ENCODE peak calls at places on chromosomes 3 and 15, in nine cellular contexts. H is small intestine, D is sigmoid colon, L is heart left ventricle, Z is AG04450, G is DND-41, R is PC-3, W is suprapubic skin, A is tibial artery. B is an unnamed sample. For H3K27me3, the result is how much of the 10 kb centered on the place peaks cover.

GRCh38 chr3:134320749-134321148 is 53.5 kb downstream of the AMOTL2 start:
- DNase-seq in H (no peak), D (peak), L (no peak), Z (no peak), G (no peak), R (peak), W (peak), A (no peak), B (no peak)

GRCh38 chr3:102415553-102415952 is 19.3 kb upstream of the ZPLD1 start:
- DNase-seq in H (peak), D (no peak), L (no peak), Z (no peak), G (no peak), R (no peak), W (no peak), A (no peak), B (no peak)

GRCh38 chr3:15405448-15406050 is 21.8 kb downstream of the METTL6 start:
- DNase-seq in H (peak), D (no peak), L (no peak), Z (peak), G (peak), R (peak), W (no peak), A (no peak), B (no peak)

GRCh38 chr3:135905058-135905724 is 60.3 kb upstream of the PPP2R3A start:
- DNase-seq in H (no peak), D (no peak), L (no peak), Z (no peak), G (no peak), R (peak), W (no peak), A (no peak), B (no peak)

GRCh38 chr15:28977377-28978010 is 91.7 kb downstream of the APBA2 start:
- DNase-seq in H (no peak), D (no peak), L (peak), Z (peak), G (no peak), R (peak), W (no peak), A (no peak), B (no peak)

GRCh38 chr3:46276497-46277099 is 34.3 kb downstream of the CCR3 start:
- DNase-seq in H (peak), D (peak), L (peak), Z (no peak), G (peak), R (peak), W (peak), A (peak), B (peak)

GRCh38 chr15:57462391-57462790 is 86.1 kb downstream of the CGNL1 start:
- DNase-seq in H (no peak), D (no peak), L (no peak), Z (no peak), G (no peak), R (peak), W (no peak), A (no peak), B (no peak)

GRCh38 chr3:127443581-127444375 is 146.8 kb downstream of the TPRA1 start:
- DNase-seq in H (no peak), D (peak), L (no peak), Z (no peak), G (no peak), R (no peak), W (no peak), A (peak), B (peak)

GRCh38 chr3:154427685-154428291 is 2.2 kb downstream of the GPR149 start:
- DNase-seq in H (no peak), D (no peak), L (no peak), Z (no peak), G (no peak), R (no peak), W (no peak), A (no peak), B (no peak)

GRCh38 chr3:102205647-102206046 is 229.2 kb upstream of the ZPLD1 start:
- DNase-seq in H (no peak), D (peak), L (no peak), Z (no peak), G (no peak), R (no peak), W (no peak), A (peak), B (no peak)

GRCh38 chr3:128180446-128180845 is 27.2 kb downstream of the EEFSEC start:
- DNase-seq in H (no peak), D (no peak), L (no peak), Z (no peak), G (no peak), R (no peak), W (no peak), A (no peak), B (no peak)

GRCh38 chr15:65870889-65871533 is 1.7 kb downstream of the RAB11A start:
- DNase-seq in H (peak), D (no peak), L (no peak), Z (no peak), G (no peak), R (peak), W (no peak), A (no peak), B (no peak)

GRCh38 chr3:13540332-13540995 is 8.5 kb upstream of the FBLN2 start:
- DNase-seq in H (no peak), D (peak), L (peak), Z (no peak), G (no peak), R (no peak), W (no peak), A (peak), B (peak)

GRCh38 chr15:58536414-58536813 is 104.6 kb downstream of the LIPC start:
- DNase-seq in H (no peak), D (peak), L (no peak), Z (no peak), G (no peak), R (no peak), W (no peak), A (no peak), B (no peak)

GRCh38 chr3:100425321-100425720 is 24.0 kb downstream of the LNP1 start:
- DNase-seq in H (no peak), D (no peak), L (no peak), Z (no peak), G (no peak), R (peak), W (no peak), A (no peak), B (no peak)

GRCh38 chr3:169686874-169687273 is 23.4 kb upstream of the MECOM start:
- DNase-seq in H (peak), D (no peak), L (no peak), Z (no peak), G (no peak), R (no peak), W (no peak), A (no peak), B (no peak)

GRCh38 chr15:47331796-47332480 is 385.4 kb upstream of the SEMA6D start:
- DNase-seq in H (no peak), D (no peak), L (no peak), Z (peak), G (no peak), R (peak), W (no peak), A (no peak), B (no peak)

GRCh38 chr3:128425142-128425845 is 41.4 kb downstream of the DNAJB8 start:
- DNase-seq in H (no peak), D (no peak), L (no peak), Z (no peak), G (no peak), R (no peak), W (no peak), A (no peak), B (no peak)

GRCh38 chr15:95131071-95131683 is 899.8 kb downstream of the MCTP2 start:
- DNase-seq in H (no peak), D (no peak), L (peak), Z (no peak), G (no peak), R (no peak), W (no peak), A (no peak), B (no peak)

GRCh38 chr15:79065744-79066376 is 24.7 kb downstream of the RASGRF1 start:
- DNase-seq in H (no peak), D (peak), L (no peak), Z (no peak), G (no peak), R (no peak), W (no peak), A (no peak), B (no peak)

GRCh38 chr3:30035935-30036567 is 570.4 kb upstream of the TGFBR2 start:
- DNase-seq in H (no peak), D (no peak), L (no peak), Z (no peak), G (no peak), R (no peak), W (no peak), A (no peak), B (no peak)

GRCh38 chr3:159634414-159634813 is 354.2 kb upstream of the IL12A start:
- DNase-seq in H (no peak), D (no peak), L (no peak), Z (no peak), G (no peak), R (peak), W (no peak), A (no peak), B (no peak)

GRCh38 chr3:123151251-123151705 is 50.5 kb upstream of the SEC22A start:
- DNase-seq in H (no peak), D (no peak), L (no peak), Z (no peak), G (no peak), R (no peak), W (no peak), A (no peak), B (no peak)

GRCh38 chr3:148948913-148949657 is 42.3 kb upstream of the GYG1 start:
- DNase-seq in H (no peak), D (no peak), L (no peak), Z (no peak), G (no peak), R (no peak), W (no peak), A (no peak), B (no peak)

GRCh38 chr3:39440316-39440715 is 27.2 kb upstream of the MOBP start:
- DNase-seq in H (no peak), D (no peak), L (no peak), Z (no peak), G (no peak), R (no peak), W (no peak), A (no peak), B (no peak)

GRCh38 chr3:197306374-197307086 is 8.1 kb upstream of the DLG1 start:
- DNase-seq in H (no peak), D (no peak), L (no peak), Z (no peak), G (no peak), R (peak), W (no peak), A (no peak), B (no peak)

GRCh38 chr15:40773496-40773895 is 3.7 kb downstream of the C15orf62 start:
- DNase-seq in H (no peak), D (no peak), L (no peak), Z (no peak), G (no peak), R (no peak), W (no peak), A (no peak), B (no peak)

GRCh38 chr3:147409143-147410121 is at the start of gene ZIC1:
- DNase-seq in H (no peak), D (no peak), L (no peak), Z (no peak), G (no peak), R (no peak), W (no peak), A (no peak), B (no peak)

GRCh38 chr3:27094721-27095120 is 274.5 kb downstream of the NEK10 start:
- DNase-seq in H (no peak), D (no peak), L (no peak), Z (no peak), G (no peak), R (no peak), W (no peak), A (no peak), B (no peak)

GRCh38 chr15:78397382-78397781 is 40.6 kb upstream of the IREB2 start:
- DNase-seq in H (no peak), D (no peak), L (no peak), Z (no peak), G (no peak), R (no peak), W (no peak), A (no peak), B (no peak)

GRCh38 chr15:78228356-78228996 is 5.9 kb downstream of the ACSBG1 start:
- DNase-seq in H (no peak), D (peak), L (no peak), Z (no peak), G (no peak), R (no peak), W (no peak), A (no peak), B (no peak)

GRCh38 chr15:41969851-41970431 is 2.4 kb downstream of the EHD4 start:
- DNase-seq in H (peak), D (no peak), L (no peak), Z (no peak), G (no peak), R (peak), W (peak), A (no peak), B (no peak)

GRCh38 chr3:98890181-98890882 is 11.2 kb downstream of the DCBLD2 start:
- DNase-seq in H (no peak), D (no peak), L (no peak), Z (no peak), G (no peak), R (no peak), W (no peak), A (no peak), B (no peak)

GRCh38 chr3:69384379-69384778 is 1.5 kb downstream of the FRMD4B start:
- DNase-seq in H (no peak), D (no peak), L (no peak), Z (no peak), G (no peak), R (no peak), W (no peak), A (no peak), B (no peak)

GRCh38 chr3:53082736-53083135 is 36.9 kb upstream of the SFMBT1 start:
- DNase-seq in H (no peak), D (no peak), L (no peak), Z (no peak), G (no peak), R (no peak), W (no peak), A (no peak), B (no peak)
- H3K27me3 ChIP-seq in H (under half), D (under half), L (under half), Z (under half), G (under half), R (under half), W (under half), A (under half), B (under half)

GRCh38 chr15:101031203-101031602 is 112.0 kb downstream of the LRRK1 start:
- DNase-seq in H (peak), D (peak), L (no peak), Z (no peak), G (no peak), R (peak), W (no peak), A (no peak), B (peak)
- H3K27ac ChIP-seq in H (no peak), D (no peak), L (no peak), Z (no peak), G (no peak), R (no peak), W (no peak), A (no peak), B (no peak)

GRCh38 chr3:184570035-184570434 is 8.4 kb downstream of the EPHB3 start:
- DNase-seq in H (no peak), D (no peak), L (no peak), Z (no peak), G (no peak), R (no peak), W (no peak), A (no peak), B (no peak)

GRCh38 chr3:184570501-184570900 is 8.9 kb downstream of the EPHB3 start:
- DNase-seq in H (no peak), D (no peak), L (no peak), Z (no peak), G (no peak), R (no peak), W (no peak), A (no peak), B (no peak)

GRCh38 chr3:184568918-184569829 is 7.6 kb downstream of the EPHB3 start:
- DNase-seq in H (no peak), D (peak), L (peak), Z (peak), G (no peak), R (peak), W (no peak), A (peak), B (peak)

GRCh38 chr3:184572528-184573270 is 11.1 kb downstream of the EPHB3 start:
- DNase-seq in H (no peak), D (no peak), L (no peak), Z (no peak), G (no peak), R (no peak), W (no peak), A (no peak), B (no peak)

DNA sequence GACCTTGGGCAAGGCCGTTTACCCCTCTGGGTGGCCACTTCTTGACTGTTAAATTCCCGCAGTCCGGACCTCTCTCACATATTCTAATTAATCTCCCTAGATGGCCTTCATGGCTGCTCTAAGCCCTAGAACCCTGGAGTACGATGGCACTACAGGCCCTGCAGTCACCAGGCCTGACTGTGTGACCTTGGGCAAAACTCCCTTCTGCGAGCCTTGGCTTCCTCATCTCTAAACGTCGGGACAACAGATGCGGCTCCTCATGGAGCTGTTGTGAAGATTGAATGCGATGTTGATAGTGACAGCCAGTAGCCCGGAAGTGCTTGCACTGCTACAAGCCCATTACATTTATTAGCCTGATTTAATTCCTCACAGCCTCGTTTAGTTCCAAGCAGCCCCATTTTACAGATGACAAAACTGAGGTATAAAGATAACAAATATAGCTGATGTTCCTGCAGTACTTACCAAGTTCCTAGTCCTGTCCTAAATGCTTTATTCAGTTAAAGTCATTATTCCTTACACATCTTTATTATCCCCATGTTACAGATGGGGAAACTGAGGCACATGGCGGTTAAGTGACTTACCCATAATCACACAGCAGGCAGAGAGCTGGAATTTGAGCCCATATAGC is 10.3 kb downstream of the EPHB3 start:
- DNase-seq in H (no peak), D (no peak), L (no peak), Z (no peak), G (no peak), R (no peak), W (no peak), A (no peak), B (no peak)
- H3K27me3 ChIP-seq in H (under half), D (under half), L (under half), Z (under half), G (under half), R (under half), W (under half), A (under half), B (under half)

GRCh38 chr3:9861626-9862130 is 17.9 kb upstream of the RPUSD3 start:
- DNase-seq in H (no peak), D (no peak), L (no peak), Z (no peak), G (no peak), R (no peak), W (no peak), A (no peak), B (no peak)
- H3K27ac ChIP-seq in H (no peak), D (peak), L (no peak), Z (no peak), G (no peak), R (no peak), W (no peak), A (peak), B (no peak)

GRCh38 chr15:62165793-62166380 is 802 bp upstream of the C2CD4B start:
- DNase-seq in H (no peak), D (no peak), L (no peak), Z (no peak), G (no peak), R (no peak), W (no peak), A (no peak), B (no peak)

GRCh38 chr15:62164500-62165028 is 521 bp downstream of the C2CD4B start:
- DNase-seq in H (peak), D (no peak), L (no peak), Z (no peak), G (no peak), R (no peak), W (no peak), A (no peak), B (no peak)

GRCh38 chr15:62163397-62163796 is 1.7 kb downstream of the C2CD4B start:
- DNase-seq in H (no peak), D (no peak), L (no peak), Z (no peak), G (no peak), R (no peak), W (no peak), A (no peak), B (no peak)

GRCh38 chr15:62163847-62164499 is 1.1 kb downstream of the C2CD4B start:
- DNase-seq in H (peak), D (no peak), L (no peak), Z (no peak), G (peak), R (no peak), W (no peak), A (no peak), B (no peak)

DNA sequence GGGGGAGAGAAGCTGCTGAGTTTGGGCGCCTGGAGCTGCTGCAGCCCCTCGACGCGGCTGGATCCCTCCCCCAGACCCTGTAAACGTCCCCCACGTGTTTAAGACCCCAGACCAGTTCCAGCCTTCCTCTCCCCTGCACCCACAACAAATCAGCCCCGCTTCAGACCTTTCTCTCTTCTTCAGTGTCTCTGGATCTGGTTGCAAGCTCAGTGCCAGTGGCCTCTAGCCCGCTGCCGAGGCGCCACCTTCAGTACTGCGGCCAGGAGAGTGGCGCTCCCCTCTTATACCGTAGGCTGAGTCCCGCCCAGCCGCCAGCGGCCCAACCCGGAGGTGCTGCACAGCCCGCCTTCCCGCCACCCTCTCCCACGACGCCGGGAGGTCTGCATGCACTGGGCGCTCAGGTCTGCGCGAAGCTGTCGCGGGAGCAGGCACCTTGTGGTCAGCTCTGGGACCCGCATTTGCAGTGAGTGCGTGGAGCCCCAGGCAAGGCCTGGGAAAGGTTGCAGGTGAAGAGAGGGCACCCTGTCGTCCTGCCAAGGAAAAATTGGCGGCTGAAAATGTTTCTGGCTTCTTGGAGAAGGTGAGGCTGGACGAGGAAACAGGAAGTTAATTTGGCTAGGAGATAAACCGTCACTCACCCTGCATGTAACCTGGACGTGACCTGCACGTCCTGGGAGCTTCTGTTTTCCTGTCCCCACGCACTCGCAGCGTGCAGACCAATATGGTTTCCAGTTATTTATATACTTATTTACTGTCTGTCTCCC is at the start of gene C2CD4B:
- DNase-seq in H (peak), D (no peak), L (peak), Z (no peak), G (peak), R (no peak), W (peak), A (peak), B (peak)
- H3K27me3 ChIP-seq in H (under half), D (half or more), L (under half), Z (half or more), G (under half), R (under half), W (half or more), A (half or more), B (under half)

GRCh38 chr3:31446411-31446810 is 86.3 kb upstream of the STT3B start:
- DNase-seq in H (no peak), D (no peak), L (no peak), Z (no peak), G (no peak), R (no peak), W (no peak), A (no peak), B (no peak)
- H3K27ac ChIP-seq in H (no peak), D (no peak), L (no peak), Z (no peak), G (no peak), R (no peak), W (no peak), A (no peak), B (no peak)

B was measured in right lobe of liver.